ENCODE peak calls at places on chromosomes 1 and 21, in seven cellular contexts. G is IMR-90, U is H9, J is mesenchymal stem cell, P is neuronal stem cell, Y is trophoblast cell, X is H1. C is an unnamed sample.

GRCh38 chr1:85460555-85461088 is 4.3 kb downstream of the DDAH1 start:
- DNase-seq in X (no peak), J (no peak), G (no peak), P (no peak), U (no peak), Y (no peak), C (no peak)

GRCh38 chr21:44758141-44758561 is 43.5 kb downstream of the UBE2G2 start:
- DNase-seq in P (no peak), J (no peak), X (no peak), U (peak), Y (no peak), G (no peak), C (no peak)

GRCh38 chr1:26023826-26024225 is 2.3 kb downstream of the EXTL1 start:
- DNase-seq in X (no peak), G (no peak), J (no peak), U (no peak), P (no peak), Y (no peak), C (no peak)

GRCh38 chr1:50266509-50266908 is 156.7 kb downstream of the DMRTA2 start:
- DNase-seq in U (no peak), P (no peak), X (no peak), G (no peak), Y (no peak), J (no peak), C (peak)

GRCh38 chr1:9413877-9414213 is 121.2 kb downstream of the SPSB1 start:
- DNase-seq in Y (peak), U (no peak), X (no peak), J (peak), P (no peak), G (peak), C (peak)

GRCh38 chr1:156859523-156860112 is 701 bp upstream of the INSRR start:
- DNase-seq in X (peak), U (peak), J (peak), Y (no peak), P (no peak), G (no peak), C (peak)

GRCh38 chr1:228723287-228723686 is 12.0 kb upstream of the RHOU start:
- DNase-seq in J (no peak), X (peak), G (no peak), Y (no peak), P (no peak), U (peak), C (peak)

GRCh38 chr1:225972344-225973152 is 26.6 kb downstream of the SDE2 start:
- DNase-seq in J (no peak), Y (no peak), P (no peak), U (no peak), G (no peak), X (no peak), C (no peak)

GRCh38 chr1:237267743-237268142 is 225.8 kb downstream of the RYR2 start:
- DNase-seq in Y (no peak), X (no peak), P (no peak), U (no peak), G (no peak), J (no peak), C (no peak)

GRCh38 chr1:228487336-228488106 is at the start of gene RNF187:
- DNase-seq in P (no peak), U (no peak), Y (peak), X (peak), J (no peak), G (peak), C (no peak)

GRCh38 chr1:64686828-64687724 is 57.8 kb upstream of the RAVER2 start:
- DNase-seq in X (no peak), G (peak), P (peak), Y (peak), U (no peak), J (peak), C (peak)

GRCh38 chr1:202113690-202114300 is 8.9 kb upstream of the GPR37L1 start:
- DNase-seq in G (no peak), U (no peak), J (no peak), X (no peak), P (no peak), Y (no peak), C (no peak)
- H3K4ac ChIP-seq in G (no peak), U (no peak), J (no peak), X (no peak), P (no peak), Y (no peak), C (no peak)

GRCh38 chr1:42008264-42008663 is 89.5 kb upstream of the HIVEP3 start:
- DNase-seq in X (no peak), U (no peak), J (no peak), Y (no peak), G (no peak), P (no peak), C (no peak)

GRCh38 chr1:42005530-42005929 is 86.8 kb upstream of the HIVEP3 start:
- DNase-seq in X (no peak), Y (no peak), P (no peak), G (no peak), J (no peak), U (no peak), C (no peak)

GRCh38 chr1:42004860-42005259 is 86.1 kb upstream of the HIVEP3 start:
- DNase-seq in J (no peak), U (no peak), G (no peak), Y (no peak), P (no peak), X (no peak), C (no peak)

GRCh38 chr1:42006093-42006492 is 87.4 kb upstream of the HIVEP3 start:
- DNase-seq in P (no peak), U (no peak), J (no peak), G (no peak), Y (no peak), X (no peak), C (no peak)

DNA sequence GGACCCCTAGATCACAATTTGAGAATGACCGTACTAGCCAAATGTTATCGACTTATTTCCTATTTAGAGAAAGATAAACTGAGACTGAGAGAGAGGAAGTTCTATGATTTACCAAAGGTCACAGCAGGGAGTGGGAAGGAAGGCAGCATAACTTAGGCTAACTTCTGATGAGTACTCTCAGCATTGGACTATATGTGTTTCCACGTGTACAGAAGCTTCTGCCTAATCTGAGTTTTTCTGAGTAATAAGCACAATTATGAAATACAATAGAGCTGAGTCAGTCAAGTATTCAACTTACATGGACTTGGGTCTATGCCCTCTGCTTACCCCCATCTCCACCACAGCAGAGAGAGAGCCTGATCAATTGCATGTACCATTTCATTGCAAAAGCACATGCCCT is 88.1 kb upstream of the HIVEP3 start:
- DNase-seq in X (no peak), P (no peak), G (peak), J (no peak), Y (no peak), U (no peak), C (no peak)
- H2BK5ac ChIP-seq in X (no peak), P (no peak), G (no peak), J (no peak), Y (no peak), U (no peak), C (no peak)

GRCh38 chr1:202587859-202588480 is 122.3 kb downstream of the SYT2 start:
- DNase-seq in J (no peak), X (no peak), Y (no peak), P (no peak), U (no peak), G (no peak), C (no peak)

GRCh38 chr1:202590975-202591411 is 119.3 kb downstream of the SYT2 start:
- DNase-seq in P (no peak), G (no peak), U (no peak), X (no peak), Y (no peak), J (no peak), C (no peak)

GRCh38 chr1:202589190-202589680 is 121.0 kb downstream of the SYT2 start:
- DNase-seq in P (no peak), Y (peak), U (peak), J (peak), G (peak), X (no peak), C (peak)

GRCh38 chr1:202590119-202590518 is 120.1 kb downstream of the SYT2 start:
- DNase-seq in U (no peak), G (no peak), X (no peak), P (no peak), J (no peak), Y (no peak), C (no peak)

DNA sequence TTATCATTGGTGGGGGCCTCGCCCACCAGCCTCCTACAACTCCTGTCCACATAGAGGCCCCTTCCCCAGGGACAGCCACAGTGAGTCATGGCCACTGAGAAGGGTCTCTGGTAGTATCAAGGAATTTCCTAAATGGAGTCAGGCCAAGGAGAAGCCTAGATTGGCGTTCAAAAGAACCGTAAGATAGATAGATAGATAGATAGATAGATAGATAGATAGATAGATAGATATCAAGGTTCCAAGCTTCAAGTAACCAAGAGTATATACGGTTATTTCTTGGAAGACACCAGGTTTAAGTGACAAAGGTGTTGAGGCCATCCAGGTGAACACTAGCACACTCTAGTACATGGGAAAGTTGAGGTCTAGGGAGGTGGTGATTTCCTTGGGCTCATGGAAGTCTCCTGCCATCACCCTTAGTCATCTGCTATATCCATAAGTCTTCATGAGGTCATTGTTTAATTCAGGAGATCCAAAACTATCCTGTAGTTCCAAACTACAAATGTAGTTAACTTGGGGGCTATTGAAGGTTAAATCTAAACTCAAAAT is 121.5 kb downstream of the SYT2 start:
- DNase-seq in Y (no peak), G (no peak), U (no peak), J (no peak), X (no peak), P (no peak), C (no peak)
- H3K4ac ChIP-seq in Y (peak), G (peak), U (no peak), J (no peak), X (no peak), P (no peak), C (peak)

DNA sequence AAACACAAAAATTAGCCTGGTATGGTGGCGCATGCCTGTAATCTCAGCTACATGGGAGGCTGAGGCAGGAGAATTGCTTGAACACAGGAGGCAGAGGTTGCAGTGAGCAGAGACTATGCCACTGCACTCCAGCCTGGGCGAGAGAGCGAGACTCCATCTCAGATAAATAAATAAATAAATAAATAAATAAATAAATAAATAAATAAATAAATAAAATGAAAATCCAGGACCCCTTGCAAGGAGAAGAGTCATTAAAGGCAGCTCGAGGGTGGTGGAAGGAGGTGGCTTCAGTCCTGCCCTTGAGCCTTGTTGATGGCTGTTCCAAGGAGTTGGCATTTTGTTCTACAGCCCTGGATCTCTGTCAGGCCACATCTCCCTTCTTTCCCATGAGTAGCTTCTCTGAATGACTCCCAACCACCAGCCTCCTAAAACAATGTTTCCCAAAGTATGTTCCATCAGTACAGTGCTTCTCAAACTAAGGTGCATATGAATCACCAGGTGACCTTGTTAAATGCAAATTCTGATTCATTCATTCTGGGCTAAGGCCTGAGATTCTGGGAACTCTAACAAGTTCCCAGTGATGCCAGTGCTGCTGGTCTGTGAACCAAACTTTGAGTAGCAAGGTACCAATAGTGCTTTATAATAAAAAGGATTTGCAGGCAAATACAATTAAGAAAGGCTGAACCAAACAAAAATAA is 99.0 kb downstream of the KCNN3 start:
- DNase-seq in U (no peak), G (no peak), Y (no peak), P (no peak), X (no peak), J (no peak), C (no peak)
- H2BK5ac ChIP-seq in U (no peak), G (no peak), Y (no peak), P (no peak), X (no peak), J (no peak), C (no peak)

GRCh38 chr1:61226791-61227567 is 144.6 kb downstream of the NFIA start:
- DNase-seq in G (no peak), P (no peak), Y (no peak), X (no peak), U (no peak), J (no peak), C (no peak)
- H3K4ac ChIP-seq in G (no peak), P (no peak), Y (no peak), X (no peak), U (no peak), J (no peak), C (no peak)

GRCh38 chr1:240734001-240734400 is 122.0 kb upstream of the GREM2 start:
- DNase-seq in P (no peak), U (no peak), G (no peak), Y (no peak), X (no peak), J (no peak), C (no peak)
- H2BK5ac ChIP-seq in P (no peak), U (no peak), G (no peak), Y (no peak), X (no peak), J (no peak), C (no peak)

GRCh38 chr1:20381045-20381641 is 90.5 kb downstream of the VWA5B1 start:
- DNase-seq in G (no peak), U (no peak), X (no peak), Y (no peak), J (no peak), P (no peak), C (no peak)
- H3K4ac ChIP-seq in G (peak), U (no peak), X (no peak), Y (no peak), J (no peak), P (no peak), C (no peak)

GRCh38 chr1:20993716-20994115 is 183.0 kb downstream of the EIF4G3 start:
- DNase-seq in X (no peak), G (no peak), J (no peak), P (no peak), U (no peak), Y (no peak), C (no peak)
- H2BK5ac ChIP-seq in X (no peak), G (no peak), J (no peak), P (no peak), U (no peak), Y (no peak), C (no peak)

C was measured in mesendoderm.